ENCODE peak calls at places on chromosomes 12 and 14, in four cellular contexts. S is upper lobe of left lung, E is Calu3, A is foreskin fibroblast. K is an unnamed sample.

GRCh38 chr12:58775396-58775795 is 144.9 kb downstream of the LRIG3 start:
- DNase-seq in S (no peak), A (no peak), E (no peak), K (peak; percentile 31)

GRCh38 chr12:31715283-31715825 is 13.5 kb downstream of the AMN1 start:
- DNase-seq in A (no peak), S (no peak), E (peak; percentile 32), K (no peak)

GRCh38 chr14:96383445-96383844 is 8.5 kb upstream of the AK7 start:
- DNase-seq in A (peak; percentile 54), E (no peak), S (no peak), K (no peak)

GRCh38 chr12:110739488-110739887 is 3.2 kb downstream of the PPP1CC start:
- DNase-seq in S (no peak), A (no peak), E (no peak), K (no peak)

GRCh38 chr12:63223128-63223527 is 72.1 kb upstream of the AVPR1A start:
- DNase-seq in A (no peak), E (no peak), S (no peak), K (no peak)

GRCh38 chr14:87491816-87492215 is 501.2 kb downstream of the GALC start:
- DNase-seq in E (peak; percentile 54), A (no peak), S (no peak), K (no peak)

GRCh38 chr14:32938719-32939253 is at the start of gene NPAS3:
- DNase-seq in E (no peak), A (peak; percentile 39), S (peak; percentile 86), K (no peak)

GRCh38 chr12:109919466-109919865 is 19.4 kb downstream of the TCHP start:
- DNase-seq in A (no peak), S (no peak), E (no peak), K (no peak)

GRCh38 chr12:124525927-124526692 is 41.3 kb downstream of the NCOR2 start:
- DNase-seq in A (no peak), S (no peak), E (no peak), K (no peak)

GRCh38 chr12:28318273-28318672 is 128.0 kb downstream of the CCDC91 start:
- DNase-seq in S (no peak), E (no peak), A (no peak), K (no peak)

GRCh38 chr12:2624543-2625266 is 170.1 kb upstream of the FKBP4 start:
- DNase-seq in S (peak; percentile 34), A (peak; percentile 75), E (no peak), K (no peak)

GRCh38 chr12:84856156-84856900 is 56.3 kb downstream of the SLC6A15 start:
- DNase-seq in E (no peak), A (peak; percentile 64), S (no peak), K (no peak)

GRCh38 chr12:76194724-76195123 is 110.2 kb upstream of the NAP1L1 start:
- DNase-seq in E (no peak), A (no peak), S (no peak), K (no peak)

GRCh38 chr12:58346032-58346632 is 404.8 kb downstream of the ATP23 start:
- DNase-seq in S (no peak), E (no peak), A (peak; percentile 78), K (no peak)

GRCh38 chr14:95270203-95270602 is 49.5 kb downstream of the CLMN start:
- DNase-seq in E (no peak), S (no peak), A (no peak), K (no peak)

GRCh38 chr14:24398298-24398942 is 383 bp upstream of the NYNRIN start:
- DNase-seq in S (no peak), E (peak; percentile 15), A (no peak), K (no peak)

GRCh38 chr12:126807312-126807711 is 1459.7 kb upstream of the TMEM132C start:
- DNase-seq in S (no peak), A (no peak), E (no peak), K (no peak)

GRCh38 chr12:19075711-19076340 is 53.7 kb upstream of the PLEKHA5 start:
- DNase-seq in S (no peak), A (peak; percentile 18), E (no peak), K (no peak)

GRCh38 chr12:130236421-130236820 is 74.2 kb downstream of the FZD10 start:
- DNase-seq in E (no peak), S (no peak), A (no peak), K (no peak)

GRCh38 chr12:46617167-46617566 is 208.6 kb downstream of the SLC38A4 start:
- DNase-seq in S (no peak), E (no peak), A (peak; percentile 85), K (no peak)

GRCh38 chr12:20507711-20508110 is 139.4 kb downstream of the PDE3A start:
- DNase-seq in A (peak; percentile 28), E (no peak), S (no peak), K (no peak)

GRCh38 chr12:101939856-101940265 is 62.5 kb downstream of the DRAM1 start:
- DNase-seq in E (peak; percentile 72), A (peak; percentile 89), S (no peak), K (peak; percentile 59)

GRCh38 chr14:30223966-30224365 is 296.3 kb upstream of the PRKD1 start:
- DNase-seq in A (no peak), S (no peak), E (peak; percentile 25), K (peak; percentile 97)

GRCh38 chr12:16158018-16158417 is 119.5 kb downstream of the SLC15A5 start:
- DNase-seq in E (no peak), S (no peak), A (no peak), K (no peak)

GRCh38 chr12:66688836-66689439 is 10.1 kb upstream of the GRIP1 start:
- DNase-seq in S (no peak), E (peak; percentile 80), A (peak; percentile 27), K (peak; percentile 28)

GRCh38 chr14:94077111-94077821 is 3.7 kb downstream of the DDX24 start:
- DNase-seq in E (no peak), S (no peak), A (no peak), K (no peak)

GRCh38 chr14:96105921-96106441 is 66.8 kb downstream of the C14orf132 start:
- DNase-seq in E (no peak), A (peak; percentile 72), S (peak; percentile 18), K (no peak)

GRCh38 chr12:54725233-54725843 is 77.2 kb upstream of the DCD start:
- DNase-seq in E (peak; percentile 23), A (peak; percentile 22), S (no peak), K (no peak)

GRCh38 chr12:56590237-56590830 is 39.8 kb downstream of the BAZ2A start:
- DNase-seq in S (no peak), A (peak; percentile 43), E (no peak), K (no peak)

GRCh38 chr14:53237488-53237887 is 84.4 kb upstream of the DDHD1 start:
- DNase-seq in A (no peak), E (no peak), S (no peak), K (no peak)

GRCh38 chr12:45284096-45284901 is 68.4 kb downstream of the ANO6 start:
- DNase-seq in S (no peak), E (peak; percentile 4), A (peak; percentile 76), K (no peak)
- TF ChIP-seq CTCF in S (no peak), E (no peak), A (no peak), K (no peak)

GRCh38 chr14:104731249-104731924 is 7.4 kb downstream of the ADSS1 start:
- DNase-seq in E (peak; percentile 55), S (peak; percentile 74), A (no peak), K (no peak)
- TF ChIP-seq CTCF in E (peak; percentile 39), S (no peak), A (peak; percentile 54), K (peak; percentile 13)

DNA sequence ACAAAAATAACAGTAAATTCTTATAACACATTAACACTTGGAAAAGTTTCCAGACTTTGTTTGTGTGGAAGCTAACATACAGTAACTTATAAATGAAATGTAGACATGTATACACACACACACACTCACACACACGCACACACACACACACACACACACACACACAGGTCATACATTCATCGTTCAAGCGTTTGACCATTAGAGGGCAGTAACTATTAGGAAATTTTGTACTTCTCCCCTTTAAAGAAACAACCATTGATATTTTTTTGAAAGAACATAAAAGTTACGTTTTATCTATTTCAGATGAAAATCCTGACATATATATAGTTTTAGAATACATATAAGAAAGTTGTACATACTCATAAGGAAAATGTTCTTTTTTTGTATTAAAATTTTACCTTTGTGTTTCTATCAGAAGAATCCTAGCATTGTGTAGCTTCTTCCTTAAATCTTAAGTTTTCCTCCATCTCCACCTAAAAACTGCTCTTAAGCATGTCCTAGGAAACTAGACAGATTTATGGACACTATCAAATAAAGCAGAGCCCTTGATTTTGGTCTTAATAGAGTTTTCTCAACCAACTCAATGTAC is 29.0 kb downstream of the PTPRQ start:
- DNase-seq in E (peak; percentile 49), S (no peak), A (peak; percentile 81), K (peak; percentile 50)
- TF ChIP-seq CTCF in E (peak; percentile 30), S (peak; percentile 33), A (peak; percentile 58), K (peak; percentile 58)

DNA sequence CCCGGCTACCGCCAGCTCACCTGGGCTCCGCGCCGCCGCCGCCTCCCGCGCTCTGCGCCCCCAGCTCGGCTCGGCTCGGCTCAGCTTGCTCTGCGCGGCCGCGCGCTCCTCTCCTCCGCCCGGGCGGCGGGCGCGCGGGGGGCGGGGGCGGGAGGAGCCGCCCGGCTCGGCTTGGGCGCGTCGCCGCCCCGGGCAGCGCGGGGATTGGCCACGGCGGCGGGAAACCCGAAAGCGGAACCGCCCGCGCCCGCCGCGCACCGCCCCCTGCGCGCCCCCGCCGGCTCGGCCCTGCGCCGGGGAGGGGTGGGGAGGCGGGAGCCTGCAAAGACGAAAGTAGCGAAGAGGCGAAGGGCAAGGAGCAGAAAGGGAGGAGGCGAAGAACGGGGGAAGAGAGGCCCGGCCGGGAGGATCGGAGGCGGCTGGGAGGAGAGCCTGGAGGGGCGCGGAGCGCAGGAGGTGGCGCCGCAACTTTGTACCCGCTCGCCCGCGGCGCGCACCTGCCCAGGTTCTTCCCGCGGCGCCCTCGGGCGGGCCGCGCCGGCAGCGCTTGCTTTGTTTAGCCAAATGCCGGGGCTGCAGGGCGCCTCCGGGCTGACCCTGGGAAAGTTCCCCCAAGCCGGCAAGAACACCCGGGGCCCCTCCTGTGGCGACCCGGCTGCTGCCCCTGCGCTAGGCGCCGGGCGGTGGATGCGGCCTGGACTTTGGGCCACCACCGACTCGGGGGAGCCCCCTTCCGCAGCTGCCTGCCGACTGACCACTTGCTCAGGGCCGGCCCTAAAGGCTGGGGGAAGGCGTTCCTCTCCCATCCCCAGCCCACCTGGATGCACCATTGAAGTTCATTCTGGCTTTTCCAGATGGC is at the start of gene CAMKK2:
- DNase-seq in A (peak; percentile 94), E (peak; percentile 94), S (peak; percentile 98), K (no peak)
- TF ChIP-seq CTCF in A (no peak), E (no peak), S (no peak), K (peak; percentile 21)

GRCh38 chr14:77151918-77152588 is 10.5 kb upstream of the ZDHHC22 start:
- DNase-seq in E (no peak), S (no peak), A (peak; percentile 39), K (no peak)
- TF ChIP-seq CTCF in E (no peak), S (no peak), A (no peak), K (peak; percentile 18)

GRCh38 chr14:91354979-91355685 is 62.5 kb downstream of the CCDC88C start:
- DNase-seq in A (no peak), E (no peak), S (peak; percentile 65), K (no peak)
- TF ChIP-seq CTCF in A (no peak), E (peak; percentile 39), S (no peak), K (peak; percentile 40)